ENCODE peak calls at places on chromosome 15, in five cellular contexts. E, R, C, P and J are unnamed samples.

GRCh38 chr15:62389887-62390792 is 225.1 kb upstream of the C2CD4B start:
- DNase-seq in E (no peak), R (peak; percentile 77), C (no peak), P (peak; percentile 94), J (peak; percentile 85)

GRCh38 chr15:40511472-40512133 is 40.8 kb downstream of the CHST14 start:
- DNase-seq in E (no peak), R (no peak), C (no peak), P (peak; percentile 82), J (no peak)

GRCh38 chr15:78565097-78565950 is at the start of gene CHRNA5:
- DNase-seq in E (peak; percentile 70), R (peak; percentile 66), C (peak; percentile 83), P (peak; percentile 94), J (peak; percentile 94)

GRCh38 chr15:50873935-50874353 is 34.5 kb upstream of the AP4E1 start:
- DNase-seq in E (no peak), R (no peak), C (no peak), P (no peak), J (no peak)

GRCh38 chr15:59282515-59283337 is 76.1 kb downstream of the LDHAL6B start:
- DNase-seq in E (no peak), R (no peak), C (no peak), P (peak; percentile 32), J (no peak)

GRCh38 chr15:32838820-32839219 is 121.0 kb downstream of the GREM1 start:
- DNase-seq in E (peak; percentile 47), R (peak; percentile 97), C (no peak), P (no peak), J (no peak)

GRCh38 chr15:38073278-38073930 is 139.0 kb downstream of the TMCO5A start:
- DNase-seq in E (no peak), R (peak; percentile 35), C (no peak), P (no peak), J (no peak)

GRCh38 chr15:63374686-63375520 is 6.7 kb downstream of the CA12 start:
- DNase-seq in E (no peak), R (peak; percentile 80), C (peak; percentile 73), P (no peak), J (peak; percentile 73)

GRCh38 chr15:59048897-59049296 is 56.0 kb upstream of the CCNB2 start:
- DNase-seq in E (no peak), R (no peak), C (no peak), P (no peak), J (no peak)

GRCh38 chr15:69523010-69524001 is 70.7 kb downstream of the RPLP1 start:
- DNase-seq in E (peak; percentile 18), R (peak; percentile 72), C (peak; percentile 83), P (peak; percentile 76), J (peak; percentile 86)
- H3K27ac ChIP-seq in E (peak overlapping the region; percentile 29), R (no peak overlapping the region), C (no peak overlapping the region), P (no peak overlapping the region), J (no peak overlapping the region)

GRCh38 chr15:89071471-89071870 is 16.8 kb upstream of the ABHD2 start:
- DNase-seq in E (no peak), R (no peak), C (no peak), P (no peak), J (no peak)

GRCh38 chr15:89067751-89068150 is 20.5 kb upstream of the ABHD2 start:
- DNase-seq in E (no peak), R (peak; percentile 61), C (no peak), P (no peak), J (no peak)

GRCh38 chr15:89070197-89071124 is 17.8 kb upstream of the ABHD2 start:
- DNase-seq in E (no peak), R (no peak), C (peak; percentile 53), P (no peak), J (no peak)

GRCh38 chr15:89066280-89066679 is 22.0 kb upstream of the ABHD2 start:
- DNase-seq in E (no peak), R (no peak), C (no peak), P (no peak), J (no peak)

GRCh38 chr15:89068325-89068784 is 19.9 kb upstream of the ABHD2 start:
- DNase-seq in E (no peak), R (peak; percentile 98), C (no peak), P (no peak), J (peak; percentile 11)
- TF ChIP-seq CTCF in E (no peak), R (peak; percentile 2), C (no peak), P (no peak), J (no peak)

GRCh38 chr15:87439090-87439489 is 817.4 kb downstream of the NTRK3 start:
- DNase-seq in E (no peak), R (no peak), C (no peak), P (no peak), J (no peak)
- H3K9me3 ChIP-seq in E (no peaks in the 10 kb centered on the region), R (peaks cover 2% of the 10 kb centered on the region), C (peaks cover 9% of the 10 kb centered on the region), P (peaks cover 7% of the 10 kb centered on the region), J (peaks cover 18% of the 10 kb centered on the region)

GRCh38 chr15:92937880-92938279 is 37.8 kb downstream of the CHD2 start:
- DNase-seq in E (no peak), R (no peak), C (no peak), P (no peak), J (no peak)
- H3K27ac ChIP-seq in E (no peak overlapping the region), R (no peak overlapping the region), C (no peak overlapping the region), P (peak overlapping the region; percentile 0), J (peak overlapping the region; percentile 8)

GRCh38 chr15:74295800-74296199 is 59.7 kb downstream of the CCDC33 start:
- DNase-seq in E (no peak), R (no peak), C (no peak), P (no peak), J (no peak)
- TF ChIP-seq CTCF in E (no peak), R (no peak), C (no peak), P (peak; percentile 14), J (no peak)

GRCh38 chr15:24745276-24745675 is 69.7 kb downstream of the NPAP1 start:
- DNase-seq in E (no peak), R (no peak), C (no peak), P (no peak), J (no peak)

GRCh38 chr15:24747376-24747775 is 71.8 kb downstream of the NPAP1 start:
- DNase-seq in E (no peak), R (no peak), C (no peak), P (no peak), J (no peak)

GRCh38 chr15:24748812-24749439 is 73.4 kb downstream of the NPAP1 start:
- DNase-seq in E (no peak), R (no peak), C (no peak), P (no peak), J (no peak)

GRCh38 chr15:24746094-24746493 is 70.5 kb downstream of the NPAP1 start:
- DNase-seq in E (no peak), R (no peak), C (no peak), P (no peak), J (no peak)
- H3K9me3 ChIP-seq in E (no peaks in the 10 kb centered on the region), R (peaks cover 8% of the 10 kb centered on the region), C (no peaks in the 10 kb centered on the region), P (no peaks in the 10 kb centered on the region), J (peaks cover 54% of the 10 kb centered on the region)

DNA sequence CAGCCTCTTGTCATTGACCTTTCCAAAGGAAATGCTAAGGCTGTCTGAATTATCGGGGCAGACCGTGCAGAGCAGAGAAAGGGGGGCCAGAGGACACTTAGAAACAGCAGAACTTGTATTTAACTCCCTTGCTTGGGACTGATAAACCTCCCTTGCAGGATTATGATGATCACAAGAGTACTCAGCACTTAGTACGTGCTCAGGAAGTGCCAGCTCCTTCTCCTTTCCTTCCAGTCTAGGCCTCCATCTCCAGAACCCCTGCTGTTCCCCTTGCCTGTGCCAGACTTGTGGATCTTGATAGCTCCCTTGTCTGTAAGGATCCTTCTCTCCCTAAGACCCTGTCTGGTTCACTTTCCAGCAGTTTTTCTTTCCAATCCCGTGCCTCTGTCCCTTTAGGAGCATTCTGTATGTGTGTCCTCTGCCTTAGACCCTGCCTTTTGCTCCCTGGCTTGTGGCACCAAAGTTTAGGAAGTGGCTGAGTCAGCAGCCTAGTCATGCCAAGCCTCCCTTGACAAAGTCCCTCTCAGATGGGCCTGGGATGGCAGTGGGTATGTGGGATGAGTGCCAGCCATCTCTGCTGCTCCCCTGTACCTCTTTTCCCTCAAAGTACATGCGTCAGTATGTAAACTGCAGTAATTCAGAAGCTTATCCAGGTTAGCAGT is 795 bp downstream of the SORD start:
- DNase-seq in E (no peak), R (peak; percentile 5), C (no peak), P (peak; percentile 16), J (peak; percentile 69)
- H3K27ac ChIP-seq in E (peak overlapping the region; percentile 89), R (no peak overlapping the region), C (peak overlapping the region; percentile 85), P (peak overlapping the region; percentile 31), J (peak overlapping the region; percentile 92)